ENCODE peak calls at places on chromosomes 3 and 15, in five cellular contexts. R, F, Q, S and I are unnamed samples.

GRCh38 chr3:175432338-175433025 is 573.3 kb downstream of the NAALADL2 start:
- DNase-seq in R (no peak), F (no peak), Q (no peak), S (no peak), I (peak)

GRCh38 chr15:68100194-68100593 is 46.1 kb downstream of the PIAS1 start:
- DNase-seq in R (no peak), F (no peak), Q (no peak), S (no peak), I (no peak)

GRCh38 chr15:74781673-74782595 is at the start of gene CSK:
- DNase-seq in R (peak), F (peak), Q (peak), S (peak), I (peak)

GRCh38 chr3:47245271-47245670 is 37.3 kb downstream of the KIF9 start:
- DNase-seq in R (no peak), F (no peak), Q (no peak), S (no peak), I (no peak)

GRCh38 chr3:171116365-171116764 is 89.8 kb upstream of the SLC2A2 start:
- DNase-seq in R (no peak), F (no peak), Q (no peak), S (no peak), I (no peak)

GRCh38 chr15:31016446-31016915 is 25.1 kb upstream of the MTMR10 start:
- DNase-seq in R (no peak), F (no peak), Q (no peak), S (no peak), I (peak)

GRCh38 chr3:185283374-185283935 is 29.6 kb upstream of the EHHADH start:
- DNase-seq in R (no peak), F (no peak), Q (no peak), S (no peak), I (peak)

GRCh38 chr3:159626598-159626997 is 362.0 kb upstream of the IL12A start:
- DNase-seq in R (no peak), F (no peak), Q (no peak), S (no peak), I (no peak)

GRCh38 chr3:182937293-182938051 is 42.9 kb downstream of the DCUN1D1 start:
- DNase-seq in R (no peak), F (no peak), Q (no peak), S (no peak), I (no peak)

GRCh38 chr15:71049706-71050422 is 65.4 kb upstream of the THSD4 start:
- DNase-seq in R (no peak), F (no peak), Q (no peak), S (no peak), I (peak)

GRCh38 chr15:64369078-64369607 is 12.1 kb downstream of the PCLAF start:
- DNase-seq in R (no peak), F (no peak), Q (no peak), S (no peak), I (peak)

GRCh38 chr3:114231616-114232015 is 5.8 kb downstream of the ZNF80 start:
- DNase-seq in R (no peak), F (no peak), Q (no peak), S (no peak), I (no peak)

GRCh38 chr3:189305412-189305811 is 133.6 kb downstream of the TPRG1 start:
- DNase-seq in R (no peak), F (no peak), Q (no peak), S (no peak), I (no peak)

GRCh38 chr3:129315386-129315991 is 36.8 kb downstream of the HMCES start:
- DNase-seq in R (no peak), F (peak), Q (no peak), S (no peak), I (peak)

GRCh38 chr15:77107068-77107467 is 36.2 kb upstream of the TSPAN3 start:
- DNase-seq in R (no peak), F (no peak), Q (peak), S (no peak), I (no peak)

GRCh38 chr15:92879949-92880725 is 20.0 kb upstream of the CHD2 start:
- DNase-seq in R (no peak), F (no peak), Q (no peak), S (no peak), I (no peak)

GRCh38 chr15:84915011-84915958 is 30.8 kb downstream of the SLC28A1 start:
- DNase-seq in R (peak), F (no peak), Q (no peak), S (peak), I (peak)

GRCh38 chr15:89364341-89364740 is 29.7 kb upstream of the POLG start:
- DNase-seq in R (no peak), F (peak), Q (peak), S (no peak), I (no peak)

GRCh38 chr3:14826069-14826468 is 7.3 kb downstream of the FGD5 start:
- DNase-seq in R (no peak), F (no peak), Q (no peak), S (no peak), I (no peak)

GRCh38 chr15:42182328-42182901 is 25.7 kb downstream of the VPS39 start:
- DNase-seq in R (no peak), F (no peak), Q (no peak), S (no peak), I (no peak)

GRCh38 chr3:150412599-150413069 is 4.5 kb downstream of the TSC22D2 start:
- DNase-seq in R (no peak), F (no peak), Q (no peak), S (no peak), I (peak)

GRCh38 chr3:52330194-52330805 is 14.2 kb downstream of the DNAH1 start:
- DNase-seq in R (no peak), F (no peak), Q (no peak), S (no peak), I (no peak)

GRCh38 chr15:71124937-71125755 is 9.9 kb downstream of the THSD4 start:
- DNase-seq in R (no peak), F (no peak), Q (no peak), S (no peak), I (no peak)

GRCh38 chr3:118544458-118544857 is 490.2 kb downstream of the IGSF11 start:
- DNase-seq in R (no peak), F (no peak), Q (no peak), S (no peak), I (no peak)

GRCh38 chr3:118938183-118938961 is 96.3 kb downstream of the IGSF11 start:
- DNase-seq in R (no peak), F (no peak), Q (no peak), S (no peak), I (peak)

GRCh38 chr15:68055224-68055705 is 1.1 kb downstream of the PIAS1 start:
- DNase-seq in R (peak), F (peak), Q (peak), S (peak), I (peak)

GRCh38 chr3:139427283-139428060 is 38.0 kb upstream of the COPB2 start:
- DNase-seq in R (no peak), F (peak), Q (no peak), S (no peak), I (peak)

GRCh38 chr3:126287536-126288181 is 69.5 kb downstream of the KLF15 start:
- DNase-seq in R (no peak), F (no peak), Q (peak), S (no peak), I (peak)

GRCh38 chr3:87175662-87176230 is 51.4 kb upstream of the CHMP2B start:
- DNase-seq in R (no peak), F (no peak), Q (no peak), S (no peak), I (no peak)

GRCh38 chr15:52730163-52730562 is 51.0 kb upstream of the ATOSA start:
- DNase-seq in R (no peak), F (no peak), Q (no peak), S (no peak), I (peak)

GRCh38 chr15:49164865-49165264 is 5.2 kb upstream of the GALK2 start:
- DNase-seq in R (no peak), F (no peak), Q (no peak), S (no peak), I (no peak)

GRCh38 chr3:10416730-10417300 is 88.6 kb downstream of the ATP2B2 start:
- DNase-seq in R (no peak), F (no peak), Q (no peak), S (no peak), I (no peak)